ENCODE peak calls at places on chromosomes 13 and 19, in six cellular contexts. M is NAMALWA; Q is left lung; V is activated T-helper 1 cell treated with anti-CD3 and anti-CD28 coated beads, Interleukin-2, amount 50 U/mL, for 16 hours; N is activated T-cell treated with anti-CD3 and anti-CD28 coated beads, Interleukin-2, amount 50 U/mL, for 1 hour; D is ascending aorta. L is an unnamed sample.
A peak's percentile ranks its signal among the peaks of the same experiment; 100 is the strongest.

GRCh38 chr13:57352114-57352513 is 185.1 kb downstream of the PRR20E start:
- DNase-seq in M (no peak), V (no peak), Q (no peak), N (no peak), D (no peak), L (no peak)

GRCh38 chr13:109738298-109738746 is 48.1 kb downstream of the IRS2 start:
- DNase-seq in D (no peak), N (no peak), M (no peak), Q (no peak), V (no peak), L (no peak)

GRCh38 chr13:111339366-111340143 is 19.1 kb downstream of the TEX29 start:
- DNase-seq in V (no peak), M (no peak), N (no peak), Q (no peak), D (no peak), L (no peak)

GRCh38 chr13:86864376-86864775 is 806.8 kb upstream of the SLITRK5 start:
- DNase-seq in M (no peak), D (no peak), Q (no peak), N (no peak), V (no peak), L (no peak)

GRCh38 chr13:112583592-112584277 is 4.2 kb downstream of the TUBGCP3 start:
- DNase-seq in N (no peak), M (peak; percentile 58), Q (peak; percentile 74), V (no peak), D (peak; percentile 30), L (peak; percentile 77)

GRCh38 chr19:14497347-14497921 is 1.5 kb upstream of the GIPC1 start:
- DNase-seq in V (no peak), N (no peak), Q (no peak), M (no peak), D (no peak), L (no peak)

GRCh38 chr13:105016266-105016665 is 1519.2 kb downstream of the EFNB2 start:
- DNase-seq in N (no peak), V (no peak), Q (no peak), D (no peak), M (no peak), L (no peak)

GRCh38 chr13:110448230-110448629 is 113.3 kb downstream of the RAB20 start:
- DNase-seq in M (no peak), V (no peak), D (no peak), Q (no peak), N (no peak), L (no peak)

GRCh38 chr13:21176982-21177284 is 475 bp downstream of the MRPL57 start:
- DNase-seq in V (no peak), N (no peak), M (peak; percentile 51), D (no peak), Q (no peak), L (no peak)

GRCh38 chr13:27446986-27447583 is 3.3 kb downstream of the MTIF3 start:
- DNase-seq in N (no peak), M (peak; percentile 53), Q (no peak), V (no peak), D (no peak), L (peak; percentile 40)

GRCh38 chr19:3146677-3147100 is 10.9 kb downstream of the GNA15 start:
- DNase-seq in V (peak; percentile 69), M (peak; percentile 58), Q (no peak), N (peak; percentile 79), D (no peak), L (peak; percentile 43)

GRCh38 chr19:2888739-2889224 is 11.9 kb upstream of the ZNF57 start:
- DNase-seq in V (no peak), D (no peak), N (peak; percentile 35), Q (peak; percentile 37), M (no peak), L (peak; percentile 83)

GRCh38 chr19:3798137-3798536 is 12.0 kb upstream of the MATK start:
- DNase-seq in N (no peak), Q (no peak), M (no peak), V (no peak), D (no peak), L (no peak)

GRCh38 chr13:26831336-26831908 is 70.8 kb upstream of the GPR12 start:
- DNase-seq in Q (no peak), D (no peak), N (no peak), V (no peak), M (no peak), L (no peak)

GRCh38 chr13:93721483-93721882 is 494.9 kb downstream of the GPC6 start:
- DNase-seq in V (no peak), D (no peak), N (no peak), M (no peak), Q (no peak), L (no peak)

GRCh38 chr19:54023191-54023590 is 31.8 kb downstream of the CACNG6 start:
- DNase-seq in Q (no peak), D (no peak), V (no peak), M (no peak), N (no peak), L (no peak)

GRCh38 chr13:51549050-51549449 is 35.2 kb upstream of the WDFY2 start:
- DNase-seq in N (no peak), M (no peak), D (no peak), V (no peak), Q (peak; percentile 61), L (peak; percentile 70)

GRCh38 chr13:32281083-32281482 is 34.1 kb downstream of the ZAR1L start:
- DNase-seq in Q (no peak), V (no peak), M (no peak), N (no peak), D (no peak), L (no peak)

GRCh38 chr19:1767464-1767933 is 14.2 kb downstream of the ONECUT3 start:
- DNase-seq in M (peak; percentile 62), V (peak; percentile 38), D (no peak), Q (no peak), N (peak; percentile 77), L (peak; percentile 41)

GRCh38 chr13:49858183-49858856 is 65.8 kb upstream of the KPNA3 start:
- DNase-seq in N (no peak), V (no peak), D (no peak), Q (no peak), M (no peak), L (no peak)

GRCh38 chr19:17394891-17395415 is 957 bp upstream of the CCDC194 start:
- DNase-seq in N (peak; percentile 50), Q (peak; percentile 77), M (no peak), V (peak; percentile 43), D (no peak), L (peak; percentile 75)

GRCh38 chr13:49217962-49218492 is 2.1 kb upstream of the MLNR start:
- DNase-seq in V (no peak), Q (no peak), M (no peak), D (no peak), N (no peak), L (no peak)

GRCh38 chr13:80400164-80400767 is 59.3 kb upstream of the SPRY2 start:
- DNase-seq in N (no peak), D (no peak), V (no peak), Q (no peak), M (peak; percentile 41), L (peak; percentile 8)

GRCh38 chr19:1066251-1066747 is 668 bp upstream of the ARHGAP45 start:
- DNase-seq in V (no peak), N (no peak), Q (no peak), M (no peak), D (no peak), L (no peak)

GRCh38 chr19:46955114-46955812 is 64.4 kb upstream of the NPAS1 start:
- DNase-seq in V (no peak), M (peak; percentile 40), Q (no peak), D (no peak), N (peak; percentile 33), L (peak; percentile 50)